ENCODE peak calls at places on chromosomes 1 and 21, in eight cellular contexts. M, V, X, B, Q, P, T and N are unnamed samples.

GRCh38 chr1:220013497-220013896 is 32.8 kb downstream of the EPRS1 start:
- DNase-seq in T (no peak), M (peak), Q (peak), X (no peak), B (no peak), P (no peak), V (no peak), N (peak)

GRCh38 chr1:228364706-228365213 is 41.9 kb downstream of the TRIM11 start:
- DNase-seq in P (peak), B (no peak), V (no peak), Q (no peak), T (no peak), X (no peak), M (no peak), N (no peak)

GRCh38 chr1:14914351-14914988 is 239.1 kb upstream of the TMEM51 start:
- DNase-seq in X (no peak), T (no peak), V (no peak), Q (no peak), M (no peak), B (no peak), P (no peak), N (no peak)

GRCh38 chr1:159889821-159890252 is 10.1 kb downstream of the CFAP45 start:
- DNase-seq in V (peak), P (no peak), X (peak), Q (peak), M (no peak), T (no peak), B (no peak), N (peak)

GRCh38 chr1:236132420-236133046 is 9.8 kb upstream of the GPR137B start:
- DNase-seq in X (no peak), V (no peak), P (no peak), B (no peak), Q (no peak), T (no peak), M (no peak), N (no peak)

GRCh38 chr1:38047603-38048146 is 1.1 kb upstream of the POU3F1 start:
- DNase-seq in X (no peak), T (no peak), P (peak), Q (no peak), V (no peak), M (peak), B (no peak), N (peak)

GRCh38 chr1:206103979-206104378 is 13.2 kb downstream of the AVPR1B start:
- DNase-seq in M (no peak), V (no peak), X (no peak), P (no peak), B (no peak), T (no peak), Q (no peak), N (no peak)

GRCh38 chr1:155309423-155310021 is 856 bp downstream of the FDPS start:
- DNase-seq in P (peak), M (no peak), T (no peak), V (no peak), B (no peak), Q (no peak), X (no peak), N (no peak)

GRCh38 chr1:33849206-33849605 is 14.7 kb upstream of the HMGB4 start:
- DNase-seq in P (no peak), M (no peak), V (no peak), Q (no peak), T (no peak), X (no peak), B (no peak), N (no peak)

GRCh38 chr1:60419023-60419422 is 345.5 kb upstream of the C1orf87 start:
- DNase-seq in M (no peak), B (no peak), T (no peak), P (no peak), V (no peak), Q (no peak), X (no peak), N (no peak)

GRCh38 chr1:157269656-157270375 is 131.6 kb upstream of the ETV3 start:
- DNase-seq in T (no peak), M (no peak), X (peak), Q (no peak), P (no peak), B (no peak), V (no peak), N (no peak)

GRCh38 chr1:2962061-2962460 is 59.2 kb upstream of the ACTRT2 start:
- DNase-seq in M (no peak), B (no peak), Q (no peak), P (no peak), T (no peak), X (no peak), V (no peak), N (no peak)

GRCh38 chr21:25925936-25926335 is 191.2 kb downstream of the GABPA start:
- DNase-seq in B (no peak), M (no peak), X (no peak), P (no peak), Q (peak), T (no peak), V (no peak), N (no peak)

GRCh38 chr1:216913966-216914365 is 190.7 kb upstream of the ESRRG start:
- DNase-seq in X (no peak), M (no peak), P (no peak), B (no peak), V (no peak), Q (no peak), T (no peak), N (peak)

GRCh38 chr21:16193758-16194606 is 464.2 kb downstream of the USP25 start:
- DNase-seq in Q (peak), P (no peak), V (peak), T (peak), X (peak), B (no peak), M (peak), N (peak)

GRCh38 chr1:36134805-36135339 is 9.8 kb upstream of the COL8A2 start:
- DNase-seq in Q (peak), V (no peak), B (peak), P (no peak), M (peak), T (no peak), X (peak), N (peak)

GRCh38 chr1:53332833-53333232 is 5.0 kb upstream of the LRP8 start:
- DNase-seq in B (peak), X (no peak), M (no peak), V (no peak), T (no peak), P (no peak), Q (no peak), N (no peak)

GRCh38 chr1:80054129-80054528 is 1047.6 kb upstream of the ADGRL4 start:
- DNase-seq in M (peak), X (no peak), B (no peak), V (peak), P (no peak), T (no peak), Q (peak), N (peak)

GRCh38 chr21:29080454-29080930 is 7.0 kb upstream of the CCT8 start:
- DNase-seq in P (no peak), M (no peak), T (no peak), V (no peak), Q (peak), X (peak), B (peak), N (no peak)
- H3K4me3 ChIP-seq in P (no peak), M (no peak), T (peak), V (no peak), Q (no peak), X (peak), B (no peak), N (no peak)

GRCh38 chr1:56297948-56298347 is 281.4 kb downstream of the PLPP3 start:
- DNase-seq in V (no peak), B (no peak), X (no peak), P (no peak), Q (no peak), T (no peak), M (no peak), N (no peak)
- TF ChIP-seq CTCF in V (no peak), B (no peak), X (no peak), P (no peak), Q (no peak), T (no peak), M (no peak), N (no peak)

DNA sequence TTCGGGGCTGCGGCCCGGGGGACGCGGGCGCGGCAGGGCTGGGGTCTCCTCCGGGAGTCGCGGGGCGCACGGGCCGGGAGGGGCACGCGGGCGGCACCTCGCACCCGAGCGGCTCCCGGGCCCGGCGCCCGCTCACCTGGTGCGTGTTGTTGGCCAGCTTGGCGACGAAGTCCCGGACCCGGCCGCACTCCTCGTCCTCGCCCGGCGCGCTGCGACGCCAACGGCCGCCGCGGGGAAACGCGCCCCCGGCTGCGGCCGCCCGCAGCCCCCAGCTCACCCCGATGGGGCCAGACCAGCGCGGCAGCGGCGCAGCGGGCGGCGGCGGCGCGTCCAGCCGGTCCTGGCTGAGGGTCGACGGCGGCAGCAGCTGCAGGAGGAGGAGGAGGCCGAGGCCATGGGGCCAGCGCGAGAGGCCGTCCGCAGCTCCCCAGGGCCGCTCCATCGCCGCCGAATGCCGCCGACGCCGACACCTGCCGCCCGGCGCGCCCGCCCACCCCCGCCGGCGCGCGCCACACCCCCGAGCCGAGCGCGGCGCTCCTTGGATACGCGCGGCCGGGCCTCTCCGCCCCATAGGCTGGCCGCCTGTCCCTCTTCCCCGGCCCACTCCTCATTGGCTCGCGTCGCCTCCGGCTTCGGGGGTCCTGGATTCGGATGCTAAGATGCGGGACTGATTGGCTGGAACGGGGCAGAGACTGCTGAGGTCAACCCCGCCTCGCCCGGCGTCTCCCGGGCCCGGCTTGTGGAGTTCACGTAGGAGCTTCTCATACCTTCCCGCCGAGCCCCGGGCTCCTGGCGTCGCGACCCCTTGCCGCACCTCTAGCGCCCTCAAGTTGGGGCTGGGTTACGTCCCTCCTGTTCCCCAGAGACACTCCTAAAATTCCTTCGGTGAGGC is at the start of gene SORT1:
- DNase-seq in V (peak), B (peak), P (peak), Q (peak), X (peak), T (peak), M (peak), N (peak)
- H3K4me3 ChIP-seq in V (peak), B (peak), P (peak), Q (peak), X (peak), T (peak), M (peak), N (peak)

GRCh38 chr1:78114034-78114956 is 68.5 kb downstream of the GIPC2 start:
- DNase-seq in V (peak), Q (peak), P (no peak), T (no peak), M (peak), B (peak), X (peak), N (peak)
- TF ChIP-seq CTCF in V (peak), Q (peak), P (peak), T (peak), M (peak), B (peak), X (peak), N (peak)

GRCh38 chr1:171911506-171911905 is 70.2 kb downstream of the DNM3 start:
- DNase-seq in Q (peak), M (peak), B (no peak), V (no peak), X (no peak), P (no peak), T (no peak), N (no peak)

GRCh38 chr1:171913385-171913784 is 72.1 kb downstream of the DNM3 start:
- DNase-seq in B (no peak), Q (no peak), X (no peak), T (no peak), M (no peak), V (no peak), P (no peak), N (no peak)

GRCh38 chr1:171910786-171911185 is 69.5 kb downstream of the DNM3 start:
- DNase-seq in Q (no peak), T (no peak), X (no peak), V (no peak), B (no peak), M (no peak), P (no peak), N (no peak)

GRCh38 chr1:171912509-171913185 is 71.3 kb downstream of the DNM3 start:
- DNase-seq in Q (no peak), V (no peak), X (no peak), P (no peak), T (no peak), B (no peak), M (no peak), N (no peak)

DNA sequence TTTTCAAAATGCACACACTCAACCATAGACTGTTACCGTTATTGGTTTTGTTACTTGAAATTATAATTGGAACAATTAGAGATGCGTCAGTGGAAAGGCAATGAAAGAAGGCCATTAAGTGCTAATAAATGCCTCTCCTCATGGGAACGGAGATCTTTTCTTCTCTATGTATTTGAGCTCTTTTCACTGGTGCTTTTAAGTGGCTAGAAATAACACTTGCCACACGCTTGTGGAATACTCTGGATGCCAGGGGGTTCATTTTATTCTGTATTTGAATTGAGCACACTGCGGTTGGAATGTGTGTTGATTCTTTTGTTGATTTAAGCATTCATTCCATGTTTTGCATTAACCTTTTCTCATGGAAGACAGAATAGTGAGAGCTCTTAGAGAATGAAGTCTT is 68.4 kb downstream of the DNM3 start:
- DNase-seq in M (no peak), Q (no peak), T (no peak), V (no peak), X (no peak), B (no peak), P (no peak), N (no peak)
- H3K4me3 ChIP-seq in M (no peak), Q (no peak), T (no peak), V (no peak), X (no peak), B (no peak), P (no peak), N (no peak)

DNA sequence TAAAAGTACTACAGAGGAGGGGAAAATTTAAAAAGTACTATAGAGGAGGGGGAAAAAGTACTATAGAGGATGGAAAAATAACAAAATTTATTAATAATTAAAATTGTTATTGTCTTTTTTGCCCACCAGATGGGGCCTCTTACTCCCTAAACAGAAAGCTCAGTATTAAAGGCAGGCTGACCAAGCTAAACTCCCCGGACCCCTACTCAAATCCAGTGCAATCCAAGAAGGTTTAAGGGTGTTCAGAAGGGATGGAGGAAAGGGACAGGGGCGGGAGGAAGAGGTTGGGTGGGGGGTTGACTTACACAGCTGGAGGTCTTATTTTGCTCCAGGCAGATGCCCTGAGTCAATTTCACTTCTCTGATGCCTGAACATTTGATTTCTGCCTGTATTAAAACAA is 13.7 kb downstream of the CD34 start:
- DNase-seq in Q (peak), X (no peak), T (no peak), M (peak), B (no peak), P (no peak), V (no peak), N (peak)
- TF ChIP-seq CTCF in Q (peak), X (no peak), T (no peak), M (peak), B (no peak), P (no peak), V (no peak), N (peak)

GRCh38 chr1:64944913-64945312 is 21.4 kb downstream of the JAK1 start:
- DNase-seq in V (no peak), P (no peak), Q (no peak), B (no peak), X (no peak), M (no peak), T (no peak), N (no peak)

GRCh38 chr1:64941466-64942117 is 24.8 kb downstream of the JAK1 start:
- DNase-seq in X (no peak), V (no peak), B (no peak), Q (no peak), M (no peak), T (no peak), P (no peak), N (no peak)

GRCh38 chr1:64942118-64942517 is 24.2 kb downstream of the JAK1 start:
- DNase-seq in Q (no peak), T (no peak), V (no peak), B (no peak), P (no peak), X (no peak), M (no peak), N (no peak)

GRCh38 chr1:64940026-64940425 is 26.3 kb downstream of the JAK1 start:
- DNase-seq in X (no peak), M (no peak), B (no peak), P (no peak), T (no peak), Q (no peak), V (no peak), N (no peak)

GRCh38 chr1:64942648-64943047 is 23.7 kb downstream of the JAK1 start:
- DNase-seq in Q (no peak), M (no peak), T (no peak), X (no peak), V (no peak), P (no peak), B (no peak), N (no peak)
- H3K4me3 ChIP-seq in Q (no peak), M (no peak), T (no peak), X (no peak), V (no peak), P (no peak), B (no peak), N (no peak)